ENCODE peak calls at places on chromosomes 6 and 20, in four cellular contexts. P, X, T and Q are unnamed samples.

GRCh38 chr6:135680964-135681913 is 170.3 kb upstream of the PDE7B start:
- DNase-seq in X (no peak), T (no peak), P (no peak), Q (no peak)

GRCh38 chr20:4740774-4741431 is 19.2 kb downstream of the PRND start:
- DNase-seq in X (peak; percentile 75), P (no peak), T (no peak), Q (no peak)

GRCh38 chr6:88725111-88725711 is 238.2 kb downstream of the RNGTT start:
- DNase-seq in T (peak; percentile 26), X (peak; percentile 23), P (peak; percentile 38), Q (no peak)

GRCh38 chr6:133768656-133769295 is 120.1 kb upstream of the TCF21 start:
- DNase-seq in P (peak; percentile 37), T (no peak), X (no peak), Q (no peak)

GRCh38 chr20:34624628-34625027 is 52.3 kb downstream of the PIGU start:
- DNase-seq in P (no peak), X (no peak), T (no peak), Q (no peak)

GRCh38 chr6:40962241-40962640 is 76.8 kb downstream of the UNC5CL start:
- DNase-seq in T (peak; percentile 36), X (no peak), P (no peak), Q (peak; percentile 96)

GRCh38 chr6:111597687-111598086 is 8.0 kb downstream of the TRAF3IP2 start:
- DNase-seq in X (no peak), T (no peak), P (no peak), Q (no peak)

GRCh38 chr20:47236639-47236900 is 119.9 kb downstream of the ZMYND8 start:
- DNase-seq in P (no peak), T (no peak), X (no peak), Q (no peak)

GRCh38 chr6:91132461-91132860 is 545.6 kb upstream of the MAP3K7 start:
- DNase-seq in X (no peak), T (no peak), P (no peak), Q (no peak)

GRCh38 chr6:5103250-5103649 is 18.1 kb downstream of the PPP1R3G start:
- DNase-seq in P (no peak), T (no peak), X (no peak), Q (no peak)

GRCh38 chr20:7637184-7637583 is 303.1 kb downstream of the HAO1 start:
- DNase-seq in P (no peak), X (no peak), T (no peak), Q (no peak)

GRCh38 chr20:39778847-39779641 is 816.9 kb downstream of the DHX35 start:
- DNase-seq in P (no peak), X (no peak), T (no peak), Q (no peak)

GRCh38 chr20:47319517-47320252 is 36.8 kb downstream of the ZMYND8 start:
- DNase-seq in P (no peak), X (no peak), T (no peak), Q (peak; percentile 13)

GRCh38 chr6:74598473-74599393 is 607.1 kb downstream of the COL12A1 start:
- DNase-seq in X (no peak), P (no peak), T (peak; percentile 81), Q (peak; percentile 64)

GRCh38 chr6:148183776-148184175 is 158.9 kb upstream of the SASH1 start:
- DNase-seq in P (no peak), T (no peak), X (no peak), Q (no peak)

GRCh38 chr6:106827081-106827480 is 147.4 kb downstream of the CD24 start:
- DNase-seq in P (no peak), X (no peak), T (no peak), Q (no peak)
- TF ChIP-seq CTCF in P (no peak), X (no peak), T (no peak), Q (no peak)

GRCh38 chr6:3372184-3372846 is 84.5 kb downstream of the SLC22A23 start:
- DNase-seq in X (no peak), T (no peak), P (no peak), Q (no peak)
- TF ChIP-seq CTCF in X (no peak), T (no peak), P (no peak), Q (peak; percentile 19)

DNA sequence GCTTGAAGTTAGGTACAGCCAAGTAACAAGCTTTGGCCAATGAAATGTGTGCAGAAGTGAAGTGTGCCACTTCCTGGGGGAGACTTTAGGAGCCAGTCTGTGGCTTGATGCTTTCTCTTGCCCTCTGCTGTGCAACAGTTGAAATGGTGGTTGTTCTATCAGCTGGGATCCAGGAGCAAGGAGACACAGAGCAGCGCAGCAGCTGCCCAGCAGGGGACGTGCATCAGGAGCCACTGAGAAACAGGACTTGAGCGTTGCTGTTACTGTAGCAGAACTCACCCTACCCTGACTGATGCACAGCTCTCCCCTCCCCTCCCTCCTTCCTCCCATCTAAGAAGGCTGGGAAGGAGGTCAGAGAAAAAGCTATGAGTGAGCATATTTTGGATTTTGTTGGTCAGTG is 18.9 kb upstream of the CCN5 start:
- DNase-seq in P (no peak), X (no peak), T (no peak), Q (no peak)
- TF ChIP-seq CTCF in P (no peak), X (no peak), T (peak; percentile 7), Q (peak; percentile 41)

GRCh38 chr6:150470131-150470530 is 101.3 kb downstream of the IYD start:
- DNase-seq in P (no peak), X (no peak), T (no peak), Q (no peak)

GRCh38 chr6:150466196-150466595 is 97.4 kb downstream of the IYD start:
- DNase-seq in P (no peak), X (no peak), T (no peak), Q (no peak)

GRCh38 chr6:150463852-150464251 is 95.0 kb downstream of the IYD start:
- DNase-seq in X (no peak), P (no peak), T (no peak), Q (no peak)

GRCh38 chr6:150465610-150466009 is 96.8 kb downstream of the IYD start:
- DNase-seq in P (no peak), T (no peak), X (no peak), Q (no peak)

DNA sequence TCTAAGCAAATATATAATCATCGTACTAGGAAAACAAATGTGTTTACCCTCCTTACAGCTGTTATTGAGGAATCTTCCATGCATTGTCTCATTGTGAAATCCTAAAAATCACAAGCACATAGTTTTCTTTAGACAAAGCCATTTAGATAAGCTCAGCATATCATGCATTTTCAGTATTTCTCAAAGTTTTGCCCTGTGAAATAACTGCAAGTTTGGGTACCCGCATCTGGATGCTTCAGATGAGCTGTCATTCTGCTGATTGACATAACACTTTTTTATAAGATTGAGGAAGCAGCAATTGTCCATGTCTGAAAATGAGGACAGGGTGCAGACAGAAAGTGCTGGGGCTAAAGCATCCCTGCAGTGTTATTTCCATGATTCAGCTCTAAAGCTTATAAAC is 96.2 kb downstream of the IYD start:
- DNase-seq in X (no peak), T (no peak), P (no peak), Q (no peak)
- TF ChIP-seq CTCF in X (no peak), T (no peak), P (no peak), Q (no peak)

GRCh38 chr6:116218172-116218633 is 35.7 kb downstream of the TSPYL4 start:
- DNase-seq in X (peak; percentile 8), T (no peak), P (no peak), Q (peak; percentile 43)
- TF ChIP-seq CTCF in X (peak; percentile 82), T (peak; percentile 18), P (peak; percentile 54), Q (peak; percentile 85)

GRCh38 chr6:113414511-113414910 is 442.6 kb upstream of the MARCKS start:
- DNase-seq in X (no peak), P (peak; percentile 42), T (no peak), Q (peak; percentile 89)
- TF ChIP-seq CTCF in X (no peak), P (peak; percentile 58), T (no peak), Q (peak; percentile 83)

DNA sequence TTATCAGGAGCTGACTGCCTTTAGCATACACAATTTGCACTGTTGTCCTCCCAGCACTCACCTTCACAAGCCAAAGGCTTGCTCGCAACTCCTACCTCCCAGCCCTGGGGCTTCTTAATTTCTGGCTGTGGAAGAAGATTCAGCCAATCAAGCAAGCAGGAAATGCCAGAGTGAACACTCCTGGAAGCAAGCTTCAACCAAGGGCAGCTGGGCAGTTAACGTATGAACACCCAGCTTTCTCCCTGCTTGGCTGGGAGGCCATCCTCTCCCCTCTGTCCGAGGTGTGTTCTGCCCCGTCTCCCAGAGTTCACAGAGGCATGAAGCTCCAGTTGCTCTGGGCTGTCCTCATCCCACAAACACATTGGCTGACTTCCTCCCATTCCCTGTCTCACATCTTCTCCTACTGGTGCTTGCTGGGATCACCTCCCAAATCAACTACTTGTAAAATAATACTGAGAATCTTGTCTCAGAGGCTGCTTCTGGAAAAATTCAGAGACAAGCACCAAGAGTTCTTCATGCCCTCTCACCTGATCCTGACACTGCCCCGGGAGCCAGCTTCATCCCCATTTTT is 15.3 kb upstream of the SRSF6 start:
- DNase-seq in T (no peak), X (no peak), P (no peak), Q (peak; percentile 52)
- TF ChIP-seq CTCF in T (no peak), X (no peak), P (no peak), Q (peak; percentile 58)